ENCODE peak calls at places on chromosomes 12 and 14, in eight cellular contexts. T is spleen, X is IMR-90, L is upper lobe of right lung, C is thoracic aorta, B is hepatocyte, G is GM12878, N is endodermal cell. K is an unnamed sample.

GRCh38 chr12:111570090-111570961 is 28.8 kb downstream of the ATXN2 start:
- DNase-seq in G (no peak), L (no peak), N (no peak), X (peak; percentile 92), C (no peak), T (no peak), B (peak; percentile 51), K (no peak)

GRCh38 chr12:122687091-122687490 is 16.1 kb downstream of the HCAR2 start:
- DNase-seq in T (no peak), G (no peak), N (no peak), X (peak; percentile 25), B (peak; percentile 74), L (peak; percentile 88), C (no peak), K (no peak)

GRCh38 chr12:96063046-96063445 is 27.7 kb upstream of the LTA4H start:
- DNase-seq in N (no peak), L (no peak), B (no peak), G (no peak), T (no peak), X (peak; percentile 25), C (no peak), K (no peak)

GRCh38 chr12:57874166-57875108 is 27.9 kb upstream of the CTDSP2 start:
- DNase-seq in L (no peak), N (no peak), G (no peak), B (no peak), C (no peak), T (no peak), X (no peak), K (no peak)

GRCh38 chr14:54627718-54628345 is 60.9 kb downstream of the SAMD4A start:
- DNase-seq in T (peak; percentile 76), L (no peak), N (no peak), X (peak; percentile 69), B (peak; percentile 61), C (peak; percentile 47), G (peak; percentile 57), K (no peak)

GRCh38 chr12:2693204-2693860 is 101.4 kb upstream of the FKBP4 start:
- DNase-seq in G (no peak), X (no peak), C (no peak), B (no peak), N (peak; percentile 78), T (no peak), L (no peak), K (no peak)

GRCh38 chr14:65069874-65070709 is 32.2 kb downstream of the MAX start:
- DNase-seq in L (peak; percentile 71), X (no peak), C (no peak), G (no peak), B (peak; percentile 34), T (no peak), N (no peak), K (peak; percentile 30)

GRCh38 chr14:104876251-104876699 is 11.2 kb downstream of the CEP170B start:
- DNase-seq in L (peak; percentile 61), G (no peak), B (peak; percentile 54), T (peak; percentile 65), C (no peak), X (peak; percentile 16), N (peak; percentile 95), K (no peak)

GRCh38 chr14:106442857-106443256 is 916.5 kb downstream of the TMEM121 start:
- DNase-seq in B (no peak), X (no peak), G (no peak), T (no peak), N (no peak), C (no peak), L (no peak), K (no peak)

GRCh38 chr12:14567311-14568195 is at the start of gene PLBD1:
- DNase-seq in B (peak; percentile 67), L (peak; percentile 91), T (peak; percentile 90), X (no peak), G (no peak), C (peak; percentile 6), N (peak; percentile 92), K (no peak)

GRCh38 chr14:95261616-95262510 is 57.8 kb downstream of the CLMN start:
- DNase-seq in B (no peak), X (no peak), C (no peak), G (no peak), T (no peak), L (no peak), N (no peak), K (no peak)

GRCh38 chr12:127594351-127594970 is 672.5 kb upstream of the TMEM132C start:
- DNase-seq in L (no peak), C (no peak), N (peak; percentile 90), T (no peak), X (no peak), G (no peak), B (no peak), K (no peak)

GRCh38 chr14:31307618-31308017 is 100.0 kb upstream of the HECTD1 start:
- DNase-seq in C (no peak), N (no peak), B (no peak), X (no peak), L (no peak), G (no peak), T (no peak), K (no peak)

GRCh38 chr14:31303654-31304053 is 96.1 kb upstream of the HECTD1 start:
- DNase-seq in T (no peak), G (no peak), B (no peak), X (no peak), N (no peak), L (no peak), C (no peak), K (no peak)

GRCh38 chr14:31312934-31313333 is 105.3 kb upstream of the HECTD1 start:
- DNase-seq in T (no peak), G (no peak), N (no peak), X (no peak), L (no peak), B (no peak), C (no peak), K (no peak)

DNA sequence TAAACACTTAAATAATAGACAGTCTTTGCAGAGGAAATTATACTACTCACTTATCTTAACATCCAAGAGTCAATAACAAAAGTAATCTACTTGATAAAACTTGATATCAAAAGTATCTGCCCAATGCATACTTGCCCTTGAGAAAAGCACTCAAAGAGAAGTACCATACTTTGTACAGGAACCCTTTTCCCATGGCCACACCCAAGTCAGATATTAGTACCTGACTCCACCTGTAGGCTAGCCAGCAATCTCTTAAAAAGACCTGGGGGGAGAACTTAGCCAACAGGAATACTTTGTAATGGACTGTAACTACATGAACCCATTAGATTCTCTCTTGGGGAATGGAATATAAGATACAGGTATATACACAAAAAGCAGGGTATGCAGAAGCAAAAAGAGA is 99.6 kb upstream of the HECTD1 start:
- DNase-seq in N (no peak), X (no peak), L (no peak), T (no peak), G (no peak), B (no peak), C (no peak), K (no peak)
- TF ChIP-seq CTCF in N (no peak), X (no peak), L (no peak), T (no peak), G (no peak), B (no peak), C (no peak), K (peak; percentile 28)

DNA sequence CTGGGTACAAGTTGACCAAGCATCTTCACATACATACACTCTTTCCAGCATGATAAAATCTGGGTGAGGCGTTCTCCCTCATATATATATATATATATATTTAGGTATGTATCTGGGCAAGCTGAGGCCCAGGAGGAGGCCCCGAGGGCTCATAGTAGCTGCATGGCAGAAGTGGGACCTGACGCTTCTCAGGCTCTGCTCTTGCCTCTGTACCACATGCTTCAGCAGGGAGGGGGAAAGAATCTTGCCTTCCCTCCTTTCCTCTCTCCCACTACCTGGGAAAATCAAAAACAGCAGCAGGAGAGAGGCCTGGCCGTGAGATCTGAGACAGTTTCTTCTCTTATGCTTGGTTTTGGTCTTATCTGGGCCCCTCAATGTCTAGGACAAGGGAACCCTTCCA is 9.2 kb downstream of the PPP1R1A start:
- DNase-seq in B (no peak), L (no peak), C (no peak), N (no peak), X (no peak), T (no peak), G (no peak), K (no peak)
- H3K36me3 ChIP-seq in B (no peaks in the 10 kb centered on the region), L (no peaks in the 10 kb centered on the region), C (peaks cover 32% of the 10 kb centered on the region), N (no peaks in the 10 kb centered on the region), X (no peaks in the 10 kb centered on the region), T (peaks cover 44% of the 10 kb centered on the region), G (no peaks in the 10 kb centered on the region), K (no peaks in the 10 kb centered on the region)

GRCh38 chr12:26822051-26822450 is 10.9 kb downstream of the ITPR2 start:
- DNase-seq in X (no peak), T (no peak), G (no peak), C (no peak), L (no peak), B (no peak), N (no peak), K (no peak)
- H3K27ac ChIP-seq in X (no peak overlapping the region), T (no peak overlapping the region), G (no peak overlapping the region), C (no peak overlapping the region), L (no peak overlapping the region), B (no peak overlapping the region), N (no peak overlapping the region), K (no peak overlapping the region)

DNA sequence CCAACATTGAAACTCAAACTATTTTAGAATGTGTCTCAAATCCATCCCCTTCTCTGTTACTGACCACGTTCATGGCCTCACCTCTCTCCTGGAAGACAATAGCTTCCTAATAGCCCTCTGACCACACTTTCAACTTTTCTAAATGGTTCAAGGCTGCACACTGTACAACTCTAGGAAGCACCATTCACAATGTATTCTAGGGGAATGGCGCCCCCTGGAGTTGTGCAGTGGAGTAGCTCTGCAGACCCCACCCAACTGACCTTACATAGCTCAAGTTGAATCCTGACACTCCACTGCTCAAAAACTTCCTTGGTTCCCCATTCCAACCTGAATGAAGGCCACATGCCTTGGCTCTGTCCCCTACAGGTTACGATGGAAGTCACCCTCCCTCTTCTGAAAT is 77.6 kb downstream of the GAS2L3 start:
- DNase-seq in T (no peak), G (no peak), N (no peak), L (no peak), B (no peak), X (no peak), C (no peak), K (no peak)
- TF ChIP-seq CTCF in T (no peak), G (no peak), N (peak; percentile 59), L (no peak), B (no peak), X (no peak), C (no peak), K (no peak)